ENCODE peak calls at places on chromosomes 11 and 22, in four cellular contexts. One of them, this sample, is unnamed. For H3K36me3, the result is how much of the 10 kb centered on the place peaks cover.

GRCh38 chr11:102436546-102436945 is 16.0 kb downstream of the TMEM123 start:
- DNase-seq in cardiac muscle cell: peak
- DNase-seq in BJ: peak
- DNase-seq in sigmoid colon: no peak
- DNase-seq in this sample: no peak

GRCh38 chr11:119774180-119774763 is 45.3 kb upstream of the NECTIN1 start:
- DNase-seq in cardiac muscle cell: peak
- DNase-seq in BJ: no peak
- DNase-seq in sigmoid colon: no peak
- DNase-seq in this sample: no peak

GRCh38 chr11:60978546-60979380 is 7.3 kb downstream of the CD6 start:
- DNase-seq in cardiac muscle cell: peak
- DNase-seq in BJ: no peak
- DNase-seq in sigmoid colon: no peak
- DNase-seq in this sample: no peak

GRCh38 chr11:120061761-120062560 is 76.0 kb downstream of the TRIM29 start:
- DNase-seq in cardiac muscle cell: peak
- DNase-seq in sigmoid colon: no peak
- DNase-seq in BJ: no peak
- DNase-seq in this sample: no peak

GRCh38 chr22:47366026-47366767 is 603.7 kb downstream of the TBC1D22A start:
- DNase-seq in BJ: no peak
- DNase-seq in cardiac muscle cell: no peak
- DNase-seq in sigmoid colon: no peak
- DNase-seq in this sample: no peak

GRCh38 chr11:94926698-94927237 is 46.6 kb downstream of the CWC15 start:
- DNase-seq in sigmoid colon: peak
- DNase-seq in cardiac muscle cell: peak
- DNase-seq in BJ: peak
- DNase-seq in this sample: no peak

GRCh38 chr22:38927033-38927789 is 30.2 kb upstream of the APOBEC3A start:
- DNase-seq in cardiac muscle cell: peak
- DNase-seq in sigmoid colon: peak
- DNase-seq in BJ: no peak
- DNase-seq in this sample: peak

GRCh38 chr22:44616882-44617655 is 84.9 kb upstream of the PRR5 start:
- DNase-seq in BJ: no peak
- DNase-seq in cardiac muscle cell: no peak
- DNase-seq in sigmoid colon: no peak
- DNase-seq in this sample: no peak

GRCh38 chr22:17159504-17159951 is 451 bp upstream of the HDHD5 start:
- DNase-seq in sigmoid colon: peak
- DNase-seq in BJ: no peak
- DNase-seq in cardiac muscle cell: peak
- DNase-seq in this sample: no peak

GRCh38 chr22:19870153-19871022 is 15.7 kb upstream of the GNB1L start:
- DNase-seq in cardiac muscle cell: no peak
- DNase-seq in BJ: no peak
- DNase-seq in sigmoid colon: peak
- DNase-seq in this sample: no peak

GRCh38 chr11:11968511-11969280 is 39.7 kb downstream of the DKK3 start:
- DNase-seq in cardiac muscle cell: peak
- DNase-seq in sigmoid colon: peak
- DNase-seq in BJ: peak
- DNase-seq in this sample: peak

GRCh38 chr22:35195821-35196220 is 61.5 kb upstream of the HMGXB4 start:
- DNase-seq in cardiac muscle cell: no peak
- DNase-seq in BJ: no peak
- DNase-seq in sigmoid colon: no peak
- DNase-seq in this sample: no peak

GRCh38 chr11:36375348-36376314 is 79.5 kb downstream of the PRR5L start:
- DNase-seq in cardiac muscle cell: no peak
- DNase-seq in sigmoid colon: no peak
- DNase-seq in BJ: no peak
- DNase-seq in this sample: no peak

GRCh38 chr22:50086526-50086925 is 1.3 kb upstream of the MLC1 start:
- DNase-seq in cardiac muscle cell: peak
- DNase-seq in BJ: peak
- DNase-seq in sigmoid colon: no peak
- DNase-seq in this sample: no peak

GRCh38 chr22:28116261-28116673 is 197.2 kb upstream of the PITPNB start:
- DNase-seq in cardiac muscle cell: peak
- DNase-seq in sigmoid colon: peak
- DNase-seq in BJ: peak
- DNase-seq in this sample: no peak

GRCh38 chr11:111729441-111729840 is 36.7 kb downstream of the PPP2R1B start:
- DNase-seq in sigmoid colon: no peak
- DNase-seq in BJ: no peak
- DNase-seq in cardiac muscle cell: no peak
- DNase-seq in this sample: no peak

GRCh38 chr22:25120761-25121212 is 78.9 kb upstream of the CRYBB3 start:
- DNase-seq in sigmoid colon: no peak
- DNase-seq in cardiac muscle cell: no peak
- DNase-seq in BJ: no peak
- DNase-seq in this sample: no peak

GRCh38 chr22:46105494-46106278 is 44.6 kb upstream of the PPARA start:
- DNase-seq in BJ: peak
- DNase-seq in cardiac muscle cell: peak
- DNase-seq in sigmoid colon: peak
- DNase-seq in this sample: no peak

GRCh38 chr11:66589996-66590675 is 2.7 kb downstream of the CCDC87 start:
- DNase-seq in BJ: no peak
- DNase-seq in sigmoid colon: no peak
- DNase-seq in cardiac muscle cell: no peak
- DNase-seq in this sample: no peak

GRCh38 chr22:35328472-35328885 is 28.8 kb downstream of the TOM1 start:
- DNase-seq in sigmoid colon: peak
- DNase-seq in BJ: no peak
- DNase-seq in cardiac muscle cell: no peak
- DNase-seq in this sample: no peak

GRCh38 chr11:27473017-27473406 is 422 bp upstream of the LGR4 start:
- DNase-seq in sigmoid colon: no peak
- DNase-seq in BJ: no peak
- DNase-seq in cardiac muscle cell: no peak
- DNase-seq in this sample: no peak

GRCh38 chr11:87431386-87431785 is 393.7 kb downstream of the TMEM135 start:
- DNase-seq in cardiac muscle cell: no peak
- DNase-seq in BJ: no peak
- DNase-seq in sigmoid colon: no peak
- DNase-seq in this sample: no peak

GRCh38 chr22:43886231-43886630 is 5.6 kb downstream of the PNPLA5 start:
- DNase-seq in sigmoid colon: peak
- DNase-seq in cardiac muscle cell: no peak
- DNase-seq in BJ: no peak
- DNase-seq in this sample: no peak

GRCh38 chr22:38172489-38173155 is 9.0 kb downstream of the PLA2G6 start:
- DNase-seq in BJ: no peak
- DNase-seq in sigmoid colon: peak
- DNase-seq in cardiac muscle cell: peak
- DNase-seq in this sample: peak

GRCh38 chr11:67689178-67689577 is 14.8 kb upstream of the ALDH3B2 start:
- DNase-seq in cardiac muscle cell: no peak
- DNase-seq in BJ: no peak
- DNase-seq in sigmoid colon: no peak
- DNase-seq in this sample: no peak

GRCh38 chr11:55707029-55707428 is 45.0 kb downstream of the OR4C6 start:
- DNase-seq in sigmoid colon: no peak
- DNase-seq in BJ: no peak
- DNase-seq in cardiac muscle cell: peak
- DNase-seq in this sample: no peak

GRCh38 chr22:31080164-31080847 is 812 bp upstream of the SMTN start:
- DNase-seq in sigmoid colon: no peak
- DNase-seq in BJ: no peak
- DNase-seq in cardiac muscle cell: no peak
- DNase-seq in this sample: no peak

GRCh38 chr11:100994966-100995365 is 134.6 kb downstream of the PGR start:
- DNase-seq in cardiac muscle cell: no peak
- DNase-seq in sigmoid colon: no peak
- DNase-seq in BJ: no peak
- DNase-seq in this sample: no peak

GRCh38 chr22:37643225-37643847 is 3.9 kb downstream of the SH3BP1 start:
- DNase-seq in cardiac muscle cell: peak
- DNase-seq in sigmoid colon: peak
- DNase-seq in BJ: no peak
- DNase-seq in this sample: peak

GRCh38 chr11:17489729-17490128 is 13.1 kb upstream of the ABCC8 start:
- DNase-seq in BJ: no peak
- DNase-seq in sigmoid colon: no peak
- DNase-seq in cardiac muscle cell: no peak
- DNase-seq in this sample: no peak

GRCh38 chr11:47057374-47057773 is 119.3 kb downstream of the ARFGAP2 start:
- DNase-seq in sigmoid colon: no peak
- DNase-seq in BJ: no peak
- DNase-seq in cardiac muscle cell: peak
- DNase-seq in this sample: no peak

GRCh38 chr11:95821640-95822039 is 31.3 kb downstream of the CEP57 start:
- DNase-seq in sigmoid colon: no peak
- DNase-seq in BJ: no peak
- DNase-seq in cardiac muscle cell: peak
- DNase-seq in this sample: no peak

GRCh38 chr22:47210686-47211085 is 448.2 kb downstream of the TBC1D22A start:
- DNase-seq in BJ: no peak
- DNase-seq in cardiac muscle cell: no peak
- DNase-seq in sigmoid colon: peak
- DNase-seq in this sample: no peak

GRCh38 chr22:28424427-28425080 is 255.1 kb downstream of the TTC28 start:
- DNase-seq in BJ: no peak
- DNase-seq in cardiac muscle cell: peak
- DNase-seq in sigmoid colon: no peak
- DNase-seq in this sample: no peak

GRCh38 chr11:134486106-134486505 is 74.1 kb upstream of the B3GAT1 start:
- DNase-seq in sigmoid colon: no peak
- DNase-seq in cardiac muscle cell: no peak
- DNase-seq in BJ: no peak
- DNase-seq in this sample: no peak

GRCh38 chr11:21897203-21897602 is 295.7 kb upstream of the ANO5 start:
- DNase-seq in cardiac muscle cell: no peak
- DNase-seq in sigmoid colon: no peak
- DNase-seq in BJ: no peak
- DNase-seq in this sample: no peak

GRCh38 chr11:70327717-70328116 is 57.2 kb downstream of the PPFIA1 start:
- DNase-seq in cardiac muscle cell: no peak
- DNase-seq in sigmoid colon: no peak
- DNase-seq in BJ: no peak
- DNase-seq in this sample: no peak

GRCh38 chr11:70326843-70327242 is 56.4 kb downstream of the PPFIA1 start:
- DNase-seq in cardiac muscle cell: no peak
- DNase-seq in sigmoid colon: no peak
- DNase-seq in BJ: no peak
- DNase-seq in this sample: no peak

GRCh38 chr11:70326365-70326803 is 55.9 kb downstream of the PPFIA1 start:
- DNase-seq in sigmoid colon: peak
- DNase-seq in BJ: peak
- DNase-seq in cardiac muscle cell: peak
- DNase-seq in this sample: no peak

GRCh38 chr11:70331901-70332300 is 61.4 kb downstream of the PPFIA1 start:
- DNase-seq in cardiac muscle cell: no peak
- DNase-seq in sigmoid colon: no peak
- DNase-seq in BJ: no peak
- DNase-seq in this sample: no peak

GRCh38 chr11:70328556-70328955 is 58.1 kb downstream of the PPFIA1 start:
- DNase-seq in sigmoid colon: no peak
- DNase-seq in cardiac muscle cell: no peak
- DNase-seq in BJ: no peak
- DNase-seq in this sample: no peak
- H3K36me3 ChIP-seq in sigmoid colon: under half
- H3K36me3 ChIP-seq in cardiac muscle cell: under half
- H3K36me3 ChIP-seq in BJ: under half
- H3K36me3 ChIP-seq in this sample: under half

GRCh38 chr11:85685131-85685819 is 720 bp downstream of the CCDC89 start:
- DNase-seq in cardiac muscle cell: peak
- DNase-seq in sigmoid colon: peak
- DNase-seq in BJ: no peak
- DNase-seq in this sample: no peak
- H3K4me3 ChIP-seq in cardiac muscle cell: no peak
- H3K4me3 ChIP-seq in sigmoid colon: peak
- H3K4me3 ChIP-seq in BJ: peak
- H3K4me3 ChIP-seq in this sample: no peak

DNA sequence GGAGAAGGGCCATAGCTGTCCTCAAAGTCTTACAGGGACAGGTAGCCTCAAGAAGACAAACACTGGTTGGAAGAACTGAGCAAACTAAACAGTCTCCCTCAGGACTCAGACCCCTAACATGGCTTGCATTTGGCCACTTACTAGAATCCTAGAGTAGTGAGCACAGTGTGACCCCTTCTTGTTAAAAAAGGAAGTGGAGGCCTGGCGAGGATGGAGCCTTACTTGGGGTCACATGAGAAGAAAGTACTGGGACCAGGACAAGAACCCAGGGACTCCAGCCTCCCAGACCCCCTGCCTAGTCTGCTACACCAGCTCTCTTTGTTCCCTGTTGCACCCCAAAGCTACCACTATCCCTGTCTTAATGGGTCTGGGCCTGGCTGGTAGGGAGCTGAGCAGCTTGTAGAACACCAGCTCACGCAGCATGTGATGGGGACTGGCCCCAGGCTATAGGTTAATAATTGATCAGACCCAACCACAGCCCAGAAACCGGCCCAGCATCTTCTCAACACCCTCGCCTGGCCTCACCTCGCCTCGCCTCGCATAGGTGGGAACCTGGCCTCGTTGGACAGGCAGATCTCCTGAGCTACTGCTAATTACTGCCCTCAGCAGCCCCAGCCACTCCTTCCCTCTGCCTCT is 17.6 kb downstream of the DGAT2 start:
- DNase-seq in cardiac muscle cell: no peak
- DNase-seq in BJ: no peak
- DNase-seq in sigmoid colon: no peak
- DNase-seq in this sample: no peak
- H3K36me3 ChIP-seq in cardiac muscle cell: under half
- H3K36me3 ChIP-seq in BJ: under half
- H3K36me3 ChIP-seq in sigmoid colon: under half
- H3K36me3 ChIP-seq in this sample: under half

DNA sequence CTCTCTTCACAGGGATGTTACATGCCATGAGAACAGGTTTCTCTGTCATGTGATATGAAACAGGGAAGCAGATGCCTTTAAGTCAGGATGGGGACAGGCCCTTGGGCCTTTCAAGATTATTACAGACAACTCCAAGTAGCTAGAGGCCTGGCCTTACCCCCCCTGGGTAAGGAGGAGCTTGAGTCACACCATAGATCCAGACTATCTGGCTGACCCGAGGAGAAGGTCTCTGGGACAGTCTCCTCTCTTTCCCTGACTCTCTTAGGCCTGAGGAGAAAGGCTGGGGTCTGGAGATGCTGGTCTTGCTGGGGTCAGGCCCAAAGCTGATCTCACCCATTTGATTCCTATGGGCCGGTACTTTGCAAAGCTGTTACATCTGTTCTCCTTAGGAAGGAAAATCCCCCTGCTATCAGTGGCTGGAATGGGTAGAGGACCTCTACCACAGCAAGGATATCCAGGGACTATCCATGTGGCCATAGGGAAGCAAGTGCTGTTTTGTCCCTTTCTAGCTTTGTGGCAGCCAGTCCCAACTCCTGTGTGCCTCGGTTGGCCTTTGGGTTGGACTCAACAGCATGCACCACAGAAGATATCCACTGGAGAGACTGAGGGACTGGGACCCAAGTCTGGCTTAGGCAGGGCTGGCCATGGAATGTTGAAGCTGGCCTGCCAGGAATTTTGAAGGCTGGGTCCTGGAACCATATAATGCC is 25.2 kb downstream of the RELT start:
- DNase-seq in cardiac muscle cell: no peak
- DNase-seq in sigmoid colon: no peak
- DNase-seq in BJ: no peak
- DNase-seq in this sample: no peak
- H3K4me3 ChIP-seq in cardiac muscle cell: no peak
- H3K4me3 ChIP-seq in sigmoid colon: no peak
- H3K4me3 ChIP-seq in BJ: no peak
- H3K4me3 ChIP-seq in this sample: no peak